ENCODE peak calls at places on chromosomes 2 and 18, in seven cellular contexts. G, Y, E, X, P, J and W are unnamed samples.

GRCh38 chr2:136179602-136179975 is 61.6 kb upstream of the CXCR4 start:
- DNase-seq in J (no peak), G (no peak), X (no peak), E (no peak), Y (no peak), P (no peak), W (no peak)

GRCh38 chr2:226673314-226673723 is 126.3 kb downstream of the IRS1 start:
- DNase-seq in G (peak), E (no peak), J (no peak), X (no peak), P (peak), Y (peak), W (peak)

GRCh38 chr2:186757009-186757408 is 63.1 kb downstream of the FAM171B start:
- DNase-seq in J (peak), G (no peak), X (peak), P (no peak), E (no peak), Y (no peak), W (no peak)

GRCh38 chr2:105090091-105090490 is 52.2 kb downstream of the MRPS9 start:
- DNase-seq in E (no peak), X (no peak), Y (no peak), P (no peak), J (no peak), G (no peak), W (no peak)

GRCh38 chr2:10141736-10142639 is 19.4 kb downstream of the RRM2 start:
- DNase-seq in Y (peak), P (peak), X (peak), G (no peak), J (no peak), E (no peak), W (peak)

GRCh38 chr2:109493176-109493935 is 120.4 kb downstream of the SEPTIN10 start:
- DNase-seq in Y (no peak), E (no peak), X (no peak), P (no peak), G (no peak), J (no peak), W (no peak)

GRCh38 chr18:61187971-61188370 is 145.3 kb upstream of the CDH20 start:
- DNase-seq in E (no peak), G (no peak), P (no peak), Y (no peak), J (no peak), X (no peak), W (no peak)

GRCh38 chr18:40841473-40841872 is 1113.6 kb upstream of the PIK3C3 start:
- DNase-seq in G (peak), Y (no peak), X (no peak), P (peak), E (no peak), J (no peak), W (no peak)

GRCh38 chr18:32427084-32427933 is 43.4 kb downstream of the GAREM1 start:
- DNase-seq in Y (no peak), P (peak), E (no peak), G (no peak), X (no peak), J (no peak), W (no peak)

GRCh38 chr2:187502467-187502866 is 51.8 kb downstream of the TFPI start:
- DNase-seq in E (no peak), X (no peak), P (no peak), Y (no peak), J (no peak), G (no peak), W (no peak)

GRCh38 chr2:39780825-39781600 is 2.0 kb upstream of the THUMPD2 start:
- DNase-seq in Y (no peak), E (peak), J (no peak), P (peak), X (no peak), G (no peak), W (no peak)

DNA sequence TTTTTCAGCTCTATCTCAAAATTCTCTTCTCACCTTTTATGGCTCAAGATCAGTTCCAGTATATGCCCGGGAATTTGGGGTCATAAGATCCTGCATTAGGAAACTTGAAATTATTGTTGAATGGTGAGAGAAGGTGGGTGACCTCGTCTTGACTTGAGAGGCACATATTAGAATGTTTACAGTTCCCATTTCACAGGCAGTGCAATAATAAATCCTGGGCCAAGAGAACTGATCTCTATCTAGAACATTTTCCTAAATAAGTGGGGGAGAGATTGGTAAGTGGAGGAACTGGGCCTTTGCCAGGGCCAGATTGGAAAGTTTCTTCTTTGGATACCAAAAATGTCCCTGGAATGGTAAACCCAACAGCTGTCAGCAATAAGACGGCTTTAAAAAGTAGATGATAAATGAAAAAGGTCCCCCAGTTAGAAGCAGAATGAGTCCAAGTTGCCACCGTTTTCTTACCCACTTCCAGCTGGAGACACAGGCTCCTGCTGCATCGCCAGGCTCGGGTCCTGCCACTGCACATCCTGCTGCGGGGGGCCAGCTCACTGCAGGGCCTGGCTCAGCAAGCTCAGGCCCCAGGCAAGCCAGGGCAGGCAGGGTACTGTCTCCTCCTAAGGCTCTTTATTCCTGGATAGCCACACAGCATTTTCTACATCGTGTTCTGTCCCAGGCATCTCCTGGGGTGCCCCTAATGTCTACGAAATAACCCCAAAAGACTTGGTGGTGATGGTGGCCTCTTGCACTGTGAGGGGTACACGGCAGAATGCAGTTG is 126.4 kb upstream of the EPAS1 start:
- DNase-seq in P (no peak), G (peak), J (peak), E (no peak), Y (no peak), X (no peak), W (no peak)
- H2AFZ ChIP-seq in P (no peak), G (peak), J (no peak), E (no peak), Y (no peak), X (no peak), W (no peak)

DNA sequence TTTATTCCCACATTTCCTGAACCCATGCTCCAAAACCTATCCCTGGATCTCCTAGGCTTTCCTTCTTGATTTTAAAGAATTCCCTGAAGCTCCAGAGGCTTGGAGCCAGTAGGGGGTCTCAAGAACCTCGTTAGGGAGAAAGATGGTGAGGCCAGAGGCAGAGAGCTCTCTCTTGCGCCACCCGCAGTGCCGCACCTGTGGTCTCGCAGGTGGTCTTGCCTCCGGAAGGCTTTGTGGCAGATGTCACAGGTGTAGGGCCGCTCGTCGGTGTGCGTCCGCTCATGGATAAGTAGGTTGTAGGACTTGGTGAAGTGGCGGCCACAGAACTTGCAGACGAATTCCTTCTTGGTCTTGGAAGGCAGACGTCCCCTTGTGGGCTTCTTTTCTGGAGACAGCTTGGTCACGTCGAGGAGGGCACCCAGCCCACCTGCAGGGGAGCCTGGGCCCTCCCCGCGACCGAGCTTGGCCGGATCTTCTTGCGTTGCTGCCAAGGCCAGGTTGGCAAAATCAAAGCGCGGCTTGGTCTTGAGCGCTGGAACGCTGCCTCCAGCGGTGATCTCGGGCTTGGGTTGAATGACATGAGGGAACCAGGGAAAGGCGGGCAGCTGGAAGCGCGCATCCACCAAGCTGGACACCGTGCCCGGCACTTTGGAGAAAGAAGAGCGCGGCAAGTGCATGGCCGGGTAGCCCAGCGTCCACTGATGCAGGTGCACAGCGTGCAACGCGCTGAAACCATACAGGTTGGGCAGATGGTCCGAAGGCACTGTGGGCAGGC is 5.3 kb downstream of the OSR1 start:
- DNase-seq in J (no peak), Y (no peak), X (peak), P (no peak), G (no peak), E (no peak), W (no peak)
- TF ChIP-seq EZH2 in J (peak), Y (no peak), X (peak), P (no peak), G (no peak), E (no peak), W (no peak)

GRCh38 chr2:169077674-169078240 is 8.4 kb downstream of the DHRS9 start:
- DNase-seq in G (no peak), X (no peak), J (no peak), P (no peak), E (no peak), Y (no peak), W (no peak)
- H3K27ac ChIP-seq in G (no peak), X (no peak), J (no peak), P (no peak), E (no peak), Y (no peak), W (no peak)

GRCh38 chr2:173184031-173185004 is 108.7 kb downstream of the MAP3K20 start:
- DNase-seq in J (peak), X (peak), Y (peak), P (peak), E (no peak), G (peak), W (peak)
- H2AFZ ChIP-seq in J (no peak), X (no peak), Y (no peak), P (no peak), E (no peak), G (no peak), W (no peak)

GRCh38 chr2:129690049-129690448 is 289.4 kb upstream of the RAB6C start:
- DNase-seq in Y (no peak), J (no peak), G (no peak), X (no peak), E (no peak), P (no peak), W (no peak)
- TF ChIP-seq EZH2 in Y (no peak), J (no peak), G (no peak), X (no peak), E (no peak), P (no peak), W (no peak)

GRCh38 chr18:76410660-76411417 is 84.2 kb downstream of the ZNF516 start:
- DNase-seq in P (no peak), J (no peak), G (no peak), X (no peak), E (no peak), Y (no peak), W (no peak)
- H3K27ac ChIP-seq in P (no peak), J (no peak), G (no peak), X (no peak), E (no peak), Y (no peak), W (no peak)

GRCh38 chr2:96662360-96662759 is 19.8 kb downstream of the FER1L5 start:
- DNase-seq in G (no peak), P (no peak), Y (no peak), X (no peak), E (no peak), J (no peak), W (no peak)
- H2AFZ ChIP-seq in G (no peak), P (no peak), Y (no peak), X (no peak), E (no peak), J (no peak), W (no peak)

GRCh38 chr2:144524190-144524957 is 4.5 kb upstream of the ZEB2 start:
- DNase-seq in J (no peak), Y (peak), E (no peak), P (peak), G (no peak), X (peak), W (no peak)

GRCh38 chr2:144520718-144521487 is 984 bp upstream of the ZEB2 start:
- DNase-seq in X (no peak), Y (no peak), G (no peak), E (no peak), J (peak), P (peak), W (no peak)

GRCh38 chr2:144521702-144522101 is 1.8 kb upstream of the ZEB2 start:
- DNase-seq in P (no peak), J (no peak), X (no peak), E (no peak), G (no peak), Y (no peak), W (no peak)

GRCh38 chr2:144523606-144524131 is 3.8 kb upstream of the ZEB2 start:
- DNase-seq in X (peak), J (peak), G (no peak), E (no peak), Y (no peak), P (peak), W (no peak)

DNA sequence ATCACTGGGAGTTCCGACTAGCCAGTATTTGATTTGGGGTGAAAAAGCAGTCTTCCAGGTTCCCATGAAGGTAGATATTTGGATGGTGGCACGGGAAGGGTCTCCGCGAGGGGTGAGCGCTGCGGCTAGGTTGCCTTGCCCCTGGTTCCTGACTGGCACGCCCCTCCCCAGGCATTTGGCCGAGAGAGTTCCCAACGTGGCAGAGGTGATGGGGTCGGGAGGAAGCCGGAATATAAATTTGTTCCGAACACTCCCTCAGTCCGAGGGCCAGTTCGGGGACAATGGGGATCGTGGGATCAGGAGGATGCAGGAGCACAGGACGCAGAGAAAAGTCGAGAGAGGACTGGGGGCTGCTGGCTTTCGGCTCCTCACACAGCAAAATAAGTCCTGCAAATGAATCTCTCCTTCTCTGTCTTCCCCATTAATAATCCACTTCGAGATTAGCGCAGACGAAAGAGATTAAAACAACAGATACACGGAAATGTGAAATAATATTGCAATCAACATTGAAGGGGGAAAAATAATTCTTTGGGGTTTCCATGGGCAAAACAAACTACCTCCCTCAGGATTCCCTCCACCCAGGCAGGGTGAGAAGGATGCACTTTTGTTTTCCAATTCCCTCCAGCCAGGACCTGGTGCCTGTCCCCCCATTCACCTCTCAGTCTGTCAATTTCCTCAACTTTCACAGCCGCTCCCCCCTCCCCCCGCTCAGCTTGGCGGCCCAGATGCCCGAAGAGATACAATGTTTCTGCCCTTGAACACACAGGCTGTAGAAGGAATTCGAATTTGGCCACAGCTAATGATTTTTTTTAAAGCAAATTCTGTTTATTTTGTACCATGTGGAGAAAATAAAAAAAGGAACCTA is 3.1 kb upstream of the ZEB2 start:
- DNase-seq in J (peak), G (no peak), P (peak), X (peak), Y (no peak), E (no peak), W (no peak)
- TF ChIP-seq EZH2 in J (no peak), G (peak), P (no peak), X (no peak), Y (peak), E (no peak), W (no peak)